ENCODE peak calls at places on chromosomes 5 and 9, in seven cellular contexts. P, W, S, M, D, N and A are unnamed samples.

GRCh38 chr9:18473551-18474279 is at the start of gene ADAMTSL1:
- DNase-seq in P (no peak), W (peak), S (no peak), M (peak), D (no peak), N (no peak), A (no peak)

GRCh38 chr5:61441742-61442141 is 109.7 kb downstream of the ZSWIM6 start:
- DNase-seq in P (no peak), W (no peak), S (no peak), M (no peak), D (no peak), N (no peak), A (no peak)

GRCh38 chr5:173885481-173886010 is 2.6 kb upstream of the CPEB4 start:
- DNase-seq in P (no peak), W (no peak), S (no peak), M (no peak), D (no peak), N (no peak), A (no peak)

GRCh38 chr9:136572596-136573313 is 26.9 kb upstream of the NOTCH1 start:
- DNase-seq in P (no peak), W (no peak), S (no peak), M (no peak), D (no peak), N (no peak), A (no peak)

GRCh38 chr9:134475051-134475790 is 149.0 kb downstream of the RXRA start:
- DNase-seq in P (no peak), W (peak), S (no peak), M (peak), D (no peak), N (no peak), A (peak)

GRCh38 chr5:15682122-15682521 is 182.1 kb downstream of the FBXL7 start:
- DNase-seq in P (no peak), W (no peak), S (no peak), M (no peak), D (no peak), N (no peak), A (no peak)

GRCh38 chr5:64364426-64364825 is 141.4 kb upstream of the RGS7BP start:
- DNase-seq in P (no peak), W (no peak), S (no peak), M (no peak), D (no peak), N (no peak), A (no peak)

GRCh38 chr9:83538172-83538889 is at the start of gene FRMD3:
- DNase-seq in P (no peak), W (peak), S (no peak), M (peak), D (no peak), N (peak), A (no peak)

GRCh38 chr9:121192959-121193645 is 8.6 kb downstream of the RAB14 start:
- DNase-seq in P (no peak), W (no peak), S (no peak), M (peak), D (no peak), N (no peak), A (no peak)

GRCh38 chr5:127923804-127924570 is 159.6 kb upstream of the SLC12A2 start:
- DNase-seq in P (no peak), W (no peak), S (no peak), M (no peak), D (no peak), N (no peak), A (no peak)

GRCh38 chr5:146474040-146474439 is 26.9 kb downstream of the TCERG1 start:
- DNase-seq in P (no peak), W (no peak), S (no peak), M (no peak), D (no peak), N (no peak), A (no peak)

GRCh38 chr9:108865037-108865436 is 3.0 kb downstream of the ACTL7A start:
- DNase-seq in P (no peak), W (no peak), S (no peak), M (peak), D (no peak), N (no peak), A (no peak)

GRCh38 chr9:31103836-31104235 is 1280.6 kb upstream of the ACO1 start:
- DNase-seq in P (no peak), W (no peak), S (no peak), M (no peak), D (no peak), N (no peak), A (no peak)

GRCh38 chr9:113599647-113600476 is 136.3 kb downstream of the RGS3 start:
- DNase-seq in P (no peak), W (peak), S (no peak), M (peak), D (no peak), N (no peak), A (no peak)

GRCh38 chr9:113057193-113057592 is 669 bp upstream of the ZFP37 start:
- DNase-seq in P (no peak), W (no peak), S (no peak), M (no peak), D (no peak), N (no peak), A (no peak)

GRCh38 chr9:83196946-83197345 is 134.0 kb upstream of the RASEF start:
- DNase-seq in P (no peak), W (no peak), S (no peak), M (no peak), D (no peak), N (no peak), A (no peak)

GRCh38 chr5:88952344-88952743 is 69.4 kb upstream of the MEF2C start:
- DNase-seq in P (no peak), W (no peak), S (no peak), M (peak), D (no peak), N (peak), A (no peak)

GRCh38 chr9:15936316-15936869 is 383.6 kb downstream of the CCDC171 start:
- DNase-seq in P (no peak), W (no peak), S (no peak), M (peak), D (no peak), N (no peak), A (no peak)

GRCh38 chr5:35229076-35230042 is 928 bp downstream of the PRLR start:
- DNase-seq in P (no peak), W (no peak), S (no peak), M (peak), D (no peak), N (no peak), A (no peak)

GRCh38 chr5:74493426-74493825 is 147.1 kb downstream of the ENC1 start:
- DNase-seq in P (no peak), W (no peak), S (no peak), M (no peak), D (no peak), N (no peak), A (no peak)

GRCh38 chr5:83662558-83662957 is 58.1 kb downstream of the HAPLN1 start:
- DNase-seq in P (no peak), W (no peak), S (no peak), M (no peak), D (no peak), N (no peak), A (no peak)

GRCh38 chr5:34854459-34855174 is 15.7 kb downstream of the TTC23L start:
- DNase-seq in P (no peak), W (no peak), S (no peak), M (peak), D (no peak), N (no peak), A (no peak)

GRCh38 chr5:72234898-72235297 is 85.1 kb downstream of the MRPS27 start:
- DNase-seq in P (no peak), W (no peak), S (no peak), M (no peak), D (no peak), N (peak), A (no peak)

GRCh38 chr9:137665697-137666504 is 47.1 kb downstream of the EHMT1 start:
- DNase-seq in P (no peak), W (peak), S (no peak), M (peak), D (no peak), N (no peak), A (no peak)